ENCODE peak calls at places on chromosomes 3 and 15, in six cellular contexts. I is H9, C is endothelial cell of umbilical vein, A is hepatocyte, X is neural progenitor cell, Y is osteoblast. D is an unnamed sample.

GRCh38 chr3:139558351-139559170 is 19.0 kb upstream of the RBP1 start:
- DNase-seq in C (no peak), I (no peak), X (no peak), A (no peak), Y (no peak), D (no peak)

GRCh38 chr3:126389112-126389791 is 5.5 kb upstream of the CFAP100 start:
- DNase-seq in C (peak; percentile 84), A (peak; percentile 95), Y (peak; percentile 98), I (peak; percentile 94), X (peak; percentile 97), D (peak; percentile 81)

GRCh38 chr3:43490640-43491185 is 131.1 kb downstream of the ANO10 start:
- DNase-seq in X (no peak), C (no peak), Y (no peak), I (no peak), A (no peak), D (no peak)

GRCh38 chr3:157417247-157417646 is 19.4 kb upstream of the PTX3 start:
- DNase-seq in C (peak; percentile 50), A (peak; percentile 28), X (no peak), I (no peak), Y (no peak), D (no peak)

GRCh38 chr3:143847787-143848631 is at the start of gene SLC9A9:
- DNase-seq in A (peak; percentile 53), C (peak; percentile 58), X (peak; percentile 37), I (peak; percentile 36), Y (peak; percentile 70), D (peak; percentile 75)

GRCh38 chr3:116000315-116000714 is 377.0 kb downstream of the GAP43 start:
- DNase-seq in Y (peak; percentile 45), C (no peak), A (peak; percentile 45), I (no peak), X (no peak), D (no peak)

GRCh38 chr15:58463815-58464697 is 32.3 kb downstream of the LIPC start:
- DNase-seq in C (no peak), I (no peak), A (no peak), X (no peak), Y (no peak), D (peak; percentile 54)

GRCh38 chr3:125512135-125512920 is 7.7 kb downstream of the SNX4 start:
- DNase-seq in A (no peak), C (peak; percentile 83), Y (peak; percentile 32), X (no peak), I (no peak), D (no peak)

DNA sequence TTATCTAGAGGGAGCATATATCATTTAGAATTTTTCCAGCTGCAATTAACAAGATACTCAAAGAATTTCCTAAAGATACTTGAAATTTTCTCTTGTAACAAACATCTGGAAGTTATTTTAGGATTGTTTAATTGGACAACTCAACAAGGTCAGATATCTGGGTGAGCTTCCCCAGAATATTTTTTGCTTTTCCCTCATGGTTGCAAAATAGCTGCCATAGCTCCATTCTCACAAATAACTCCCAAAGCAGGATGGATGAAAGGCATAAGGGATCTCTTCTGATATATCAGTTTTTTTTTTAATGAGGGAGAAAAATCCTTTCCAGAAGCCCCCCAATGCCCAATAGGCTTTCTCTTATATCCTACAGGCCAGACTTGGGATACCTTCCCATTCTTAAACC is 56.6 kb upstream of the SLC25A26 start:
- DNase-seq in A (no peak), Y (no peak), C (no peak), X (no peak), I (no peak), D (no peak)
- H2AFZ ChIP-seq in A (no peak overlapping the region), Y (no peak overlapping the region), C (no peak overlapping the region), X (no peak overlapping the region), I (no peak overlapping the region), D (no peak overlapping the region)

DNA sequence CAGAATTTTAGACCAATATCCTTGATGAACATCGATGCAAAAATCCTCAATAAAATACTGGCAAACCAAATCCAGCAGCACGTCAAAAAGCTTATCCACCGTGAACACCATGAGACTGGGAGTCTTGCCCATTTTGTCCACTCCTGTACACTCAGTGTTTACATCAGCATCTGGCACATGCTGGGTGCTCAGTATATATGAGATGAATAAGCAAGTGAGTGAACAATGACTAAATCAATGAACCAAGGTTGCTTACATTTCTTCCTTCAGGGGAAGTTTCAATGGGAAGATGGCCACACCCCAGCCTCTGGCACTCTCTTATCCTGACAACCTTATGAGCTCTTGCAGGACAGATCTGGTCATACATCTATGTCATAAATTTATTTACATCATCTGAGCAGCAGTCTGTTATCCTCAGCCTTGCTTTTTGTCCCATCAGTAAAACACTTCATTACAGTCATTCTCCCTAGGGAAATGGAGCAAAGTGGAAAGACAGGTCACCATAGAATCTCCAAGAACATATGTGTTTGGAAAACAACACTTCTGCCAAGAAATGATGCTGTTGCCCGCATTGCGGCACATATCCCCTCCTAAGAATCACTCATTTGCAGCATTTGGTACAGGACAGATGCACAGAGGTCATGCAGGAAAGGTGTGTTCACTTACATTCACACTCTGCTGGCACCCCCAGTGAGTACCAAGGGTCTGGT is 171.8 kb upstream of the EIF1B start:
- DNase-seq in C (no peak), X (no peak), I (no peak), Y (peak; percentile 54), A (no peak), D (no peak)
- H2AFZ ChIP-seq in C (no peak overlapping the region), X (no peak overlapping the region), I (no peak overlapping the region), Y (no peak overlapping the region), A (no peak overlapping the region), D (no peak overlapping the region)

GRCh38 chr3:124007186-124007585 is 15.3 kb upstream of the ROPN1 start:
- DNase-seq in C (no peak), Y (no peak), A (no peak), X (no peak), I (no peak), D (no peak)
- H2AFZ ChIP-seq in C (no peak overlapping the region), Y (no peak overlapping the region), A (no peak overlapping the region), X (no peak overlapping the region), I (no peak overlapping the region), D (no peak overlapping the region)

DNA sequence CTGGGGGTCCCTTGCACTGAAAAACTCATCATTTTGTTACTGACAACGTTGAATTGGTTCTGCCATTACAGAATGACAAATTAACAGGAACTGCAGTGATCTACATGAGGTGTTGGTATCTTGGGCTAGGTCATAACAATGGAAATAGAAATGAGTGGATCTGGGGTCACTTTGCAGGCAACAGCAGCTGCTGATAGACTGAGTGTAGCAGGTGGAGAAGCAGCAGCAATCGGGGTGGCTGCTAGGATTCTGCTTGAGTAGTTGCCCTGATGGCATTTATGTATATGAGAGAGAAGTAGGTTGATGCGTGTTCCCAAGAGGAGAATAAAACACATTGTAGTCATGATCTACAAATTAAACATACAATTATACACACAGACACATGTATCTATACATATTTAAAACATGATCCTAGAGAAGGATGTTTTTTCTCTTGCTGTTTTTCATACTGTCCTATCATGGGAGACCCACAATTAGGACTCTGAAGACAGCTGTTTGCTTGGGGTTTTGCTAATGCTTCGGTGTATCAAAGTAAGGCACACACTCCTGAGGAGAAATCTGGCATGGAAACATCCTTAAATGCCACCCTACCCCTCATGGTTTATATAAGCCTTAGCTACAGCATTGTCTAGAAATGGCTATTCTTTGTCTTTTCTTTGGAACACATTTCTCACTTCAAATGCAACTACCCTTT is 15.8 kb upstream of the THBS1 start:
- DNase-seq in I (no peak), Y (no peak), C (no peak), X (no peak), A (no peak), D (no peak)
- H2AFZ ChIP-seq in I (no peak overlapping the region), Y (no peak overlapping the region), C (no peak overlapping the region), X (no peak overlapping the region), A (no peak overlapping the region), D (no peak overlapping the region)

DNA sequence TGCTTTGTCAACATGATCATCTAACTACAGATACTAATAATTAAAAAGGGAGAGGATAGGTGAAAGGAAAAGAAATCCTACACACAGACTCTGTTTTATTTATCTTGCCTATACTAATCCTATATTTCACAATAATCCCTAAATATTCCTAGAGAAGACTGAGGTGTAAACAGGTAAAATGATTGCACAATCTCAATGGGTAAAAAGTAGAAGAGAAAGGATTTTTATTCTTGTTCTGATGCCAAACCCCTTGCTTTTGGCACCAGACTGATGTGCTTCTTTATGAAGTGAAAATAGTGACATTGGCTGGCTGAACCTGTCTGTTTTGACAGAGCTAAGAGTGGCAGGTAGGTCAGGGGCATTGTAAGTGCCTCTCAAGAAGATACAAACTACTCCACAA is 101.9 kb upstream of the ZPLD1 start:
- DNase-seq in C (no peak), Y (no peak), A (no peak), I (no peak), X (no peak), D (no peak)
- H2AFZ ChIP-seq in C (no peak overlapping the region), Y (no peak overlapping the region), A (no peak overlapping the region), I (no peak overlapping the region), X (peak overlapping the region; percentile 85), D (no peak overlapping the region)

DNA sequence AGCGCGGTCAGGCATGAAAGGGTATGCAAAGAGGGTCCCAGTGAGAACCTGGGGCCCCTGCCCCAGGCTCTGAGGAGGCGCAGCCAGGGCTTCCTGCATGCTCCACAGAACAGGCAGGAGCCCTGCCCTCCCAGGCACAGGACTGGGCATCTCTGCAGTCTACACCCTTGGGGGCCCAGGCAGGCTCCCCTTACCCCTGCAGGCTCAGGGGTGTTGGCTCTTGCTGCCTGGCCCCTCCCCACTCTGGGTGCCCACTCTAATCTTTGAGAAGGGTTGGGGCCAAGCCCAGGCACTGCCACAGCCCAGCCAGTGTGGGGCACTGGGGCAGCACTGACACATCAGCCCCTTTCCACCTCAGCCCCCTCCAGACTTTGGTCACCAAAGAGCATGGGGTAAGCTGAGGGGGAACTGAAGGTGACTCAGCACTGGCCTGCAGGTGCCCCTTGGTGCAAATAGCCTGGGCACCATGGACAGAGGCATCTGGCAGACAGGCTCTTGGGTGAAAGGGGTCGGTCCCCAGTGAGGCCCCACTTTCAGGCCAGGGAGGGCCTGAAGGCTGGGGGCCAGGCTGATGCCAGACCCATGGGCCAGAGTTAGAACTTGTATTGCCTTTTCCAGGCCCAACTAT is 73.4 kb downstream of the NPAP1 start:
- DNase-seq in Y (no peak), I (no peak), A (no peak), C (no peak), X (no peak), D (no peak)
- H2AFZ ChIP-seq in Y (no peak overlapping the region), I (no peak overlapping the region), A (no peak overlapping the region), C (no peak overlapping the region), X (no peak overlapping the region), D (no peak overlapping the region)

GRCh38 chr3:11201246-11202024 is 47.1 kb downstream of the HRH1 start:
- DNase-seq in A (no peak), I (no peak), X (no peak), C (peak; percentile 97), Y (no peak), D (no peak)

GRCh38 chr3:11211531-11212300 is 57.4 kb downstream of the HRH1 start:
- DNase-seq in Y (peak; percentile 91), I (no peak), X (peak; percentile 13), C (peak; percentile 35), A (no peak), D (no peak)

GRCh38 chr3:11206953-11207352 is 52.7 kb downstream of the HRH1 start:
- DNase-seq in X (no peak), A (no peak), C (no peak), I (no peak), Y (no peak), D (no peak)

GRCh38 chr3:11204697-11205397 is 50.6 kb downstream of the HRH1 start:
- DNase-seq in A (no peak), X (peak; percentile 26), C (no peak), I (no peak), Y (no peak), D (no peak)

DNA sequence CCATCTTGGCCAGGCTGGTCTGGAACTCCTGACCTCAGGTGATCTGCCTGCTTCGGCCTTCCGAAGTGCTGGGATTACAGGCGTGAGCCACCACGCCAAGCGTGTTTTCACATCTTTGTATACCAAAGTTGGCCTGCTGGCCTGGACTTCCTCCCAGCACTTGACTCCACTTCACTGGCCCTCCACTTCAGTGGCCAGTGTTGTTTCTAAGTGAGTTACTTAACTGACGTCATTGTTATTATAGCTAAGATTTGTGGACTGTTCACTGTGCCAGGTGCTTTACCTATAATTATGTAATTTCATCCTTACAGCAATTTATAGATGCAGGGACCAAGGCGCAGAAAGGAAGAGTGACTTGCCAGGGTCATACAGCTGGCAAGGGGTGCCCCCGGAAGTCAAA is 52.0 kb downstream of the HRH1 start:
- DNase-seq in A (no peak), C (no peak), I (no peak), X (no peak), Y (peak; percentile 51), D (no peak)
- H2AFZ ChIP-seq in A (no peak overlapping the region), C (no peak overlapping the region), I (no peak overlapping the region), X (no peak overlapping the region), Y (no peak overlapping the region), D (no peak overlapping the region)

D was measured in OCI-LY7.